ENCODE peak calls at places on chromosomes 5 and 9, in seven cellular contexts. One of them, this sample, is unnamed.
A peak's percentile ranks its signal among the peaks of the same experiment; 100 is the strongest.

GRCh38 chr5:68171101-68171558 is 44.4 kb upstream of the PIK3R1 start:
- DNase-seq in HCT116: no peak
- DNase-seq in breast epithelium: peak; percentile 73
- DNase-seq in Peyer's patch: peak; percentile 67
- DNase-seq in GM12891: no peak
- DNase-seq in uterus: peak; percentile 93
- DNase-seq in heart left ventricle: peak; percentile 40
- DNase-seq in this sample: no peak

GRCh38 chr5:67246108-67246507 is 49.5 kb upstream of the CD180 start:
- DNase-seq in HCT116: peak; percentile 53
- DNase-seq in breast epithelium: no peak
- DNase-seq in Peyer's patch: no peak
- DNase-seq in GM12891: no peak
- DNase-seq in uterus: no peak
- DNase-seq in heart left ventricle: no peak
- DNase-seq in this sample: no peak

GRCh38 chr9:94874316-94874715 is 147.8 kb downstream of the AOPEP start:
- DNase-seq in HCT116: no peak
- DNase-seq in breast epithelium: no peak
- DNase-seq in Peyer's patch: no peak
- DNase-seq in GM12891: no peak
- DNase-seq in uterus: no peak
- DNase-seq in heart left ventricle: no peak
- DNase-seq in this sample: no peak

GRCh38 chr9:121954477-121955175 is 138.5 kb downstream of the TTLL11 start:
- DNase-seq in HCT116: no peak
- DNase-seq in breast epithelium: peak; percentile 33
- DNase-seq in Peyer's patch: no peak
- DNase-seq in GM12891: no peak
- DNase-seq in uterus: peak; percentile 82
- DNase-seq in heart left ventricle: peak; percentile 37
- DNase-seq in this sample: no peak

GRCh38 chr5:58459276-58459859 is 518 bp downstream of the PLK2 start:
- DNase-seq in HCT116: no peak
- DNase-seq in breast epithelium: peak; percentile 31
- DNase-seq in Peyer's patch: no peak
- DNase-seq in GM12891: no peak
- DNase-seq in uterus: peak; percentile 24
- DNase-seq in heart left ventricle: peak; percentile 38
- DNase-seq in this sample: no peak

GRCh38 chr9:73034962-73035361 is 82.1 kb upstream of the ALDH1A1 start:
- DNase-seq in HCT116: no peak
- DNase-seq in breast epithelium: no peak
- DNase-seq in Peyer's patch: no peak
- DNase-seq in GM12891: no peak
- DNase-seq in uterus: no peak
- DNase-seq in heart left ventricle: no peak
- DNase-seq in this sample: no peak

GRCh38 chr9:115013998-115014397 is 83.6 kb upstream of the TNFSF8 start:
- DNase-seq in HCT116: peak; percentile 48
- DNase-seq in breast epithelium: peak; percentile 49
- DNase-seq in Peyer's patch: peak; percentile 84
- DNase-seq in GM12891: peak; percentile 48
- DNase-seq in uterus: peak; percentile 63
- DNase-seq in heart left ventricle: peak; percentile 62
- DNase-seq in this sample: peak; percentile 83

GRCh38 chr9:85425153-85425611 is 316.6 kb downstream of the AGTPBP1 start:
- DNase-seq in HCT116: peak; percentile 69
- DNase-seq in breast epithelium: no peak
- DNase-seq in Peyer's patch: peak; percentile 58
- DNase-seq in GM12891: peak; percentile 41
- DNase-seq in uterus: no peak
- DNase-seq in heart left ventricle: peak; percentile 34
- DNase-seq in this sample: peak; percentile 78

GRCh38 chr5:124824637-124825158 is 78.3 kb upstream of the ZNF608 start:
- DNase-seq in HCT116: no peak
- DNase-seq in breast epithelium: no peak
- DNase-seq in Peyer's patch: no peak
- DNase-seq in GM12891: no peak
- DNase-seq in uterus: no peak
- DNase-seq in heart left ventricle: no peak
- DNase-seq in this sample: no peak

GRCh38 chr5:147065071-147065470 is 169.8 kb upstream of the STK32A start:
- DNase-seq in HCT116: no peak
- DNase-seq in breast epithelium: no peak
- DNase-seq in Peyer's patch: no peak
- DNase-seq in GM12891: no peak
- DNase-seq in uterus: no peak
- DNase-seq in heart left ventricle: no peak
- DNase-seq in this sample: no peak

GRCh38 chr5:39331993-39332392 is 32.3 kb downstream of the C9 start:
- DNase-seq in HCT116: no peak
- DNase-seq in breast epithelium: no peak
- DNase-seq in Peyer's patch: no peak
- DNase-seq in GM12891: no peak
- DNase-seq in uterus: no peak
- DNase-seq in heart left ventricle: no peak
- DNase-seq in this sample: no peak

GRCh38 chr9:136607334-136607919 is 55.3 kb upstream of the EGFL7 start:
- DNase-seq in HCT116: no peak
- DNase-seq in breast epithelium: no peak
- DNase-seq in Peyer's patch: no peak
- DNase-seq in GM12891: no peak
- DNase-seq in uterus: no peak
- DNase-seq in heart left ventricle: no peak
- DNase-seq in this sample: no peak

GRCh38 chr9:113468716-113469448 is 5.4 kb downstream of the RGS3 start:
- DNase-seq in HCT116: no peak
- DNase-seq in breast epithelium: no peak
- DNase-seq in Peyer's patch: no peak
- DNase-seq in GM12891: no peak
- DNase-seq in uterus: no peak
- DNase-seq in heart left ventricle: peak; percentile 50
- DNase-seq in this sample: no peak

GRCh38 chr5:7813576-7813975 is 37.4 kb downstream of the CFAP90 start:
- DNase-seq in HCT116: no peak
- DNase-seq in breast epithelium: no peak
- DNase-seq in Peyer's patch: no peak
- DNase-seq in GM12891: no peak
- DNase-seq in uterus: no peak
- DNase-seq in heart left ventricle: no peak
- DNase-seq in this sample: no peak

GRCh38 chr5:97979740-97980139 is 793.7 kb upstream of the RGMB start:
- DNase-seq in HCT116: no peak
- DNase-seq in breast epithelium: no peak
- DNase-seq in Peyer's patch: no peak
- DNase-seq in GM12891: no peak
- DNase-seq in uterus: no peak
- DNase-seq in heart left ventricle: peak; percentile 40
- DNase-seq in this sample: no peak

GRCh38 chr9:114503009-114503408 is 2.3 kb downstream of the WHRN start:
- DNase-seq in HCT116: no peak
- DNase-seq in breast epithelium: peak; percentile 32
- DNase-seq in Peyer's patch: peak; percentile 50
- DNase-seq in GM12891: no peak
- DNase-seq in uterus: no peak
- DNase-seq in heart left ventricle: no peak
- DNase-seq in this sample: no peak

GRCh38 chr9:7166074-7166473 is 408.3 kb downstream of the KDM4C start:
- DNase-seq in HCT116: no peak
- DNase-seq in breast epithelium: no peak
- DNase-seq in Peyer's patch: no peak
- DNase-seq in GM12891: no peak
- DNase-seq in uterus: no peak
- DNase-seq in heart left ventricle: no peak
- DNase-seq in this sample: no peak

GRCh38 chr5:17219006-17219422 is 1.6 kb downstream of the BASP1 start:
- DNase-seq in HCT116: no peak
- DNase-seq in breast epithelium: no peak
- DNase-seq in Peyer's patch: peak; percentile 54
- DNase-seq in GM12891: no peak
- DNase-seq in uterus: peak; percentile 19
- DNase-seq in heart left ventricle: no peak
- DNase-seq in this sample: no peak
- TF ChIP-seq POLR2A in HCT116: no peak
- TF ChIP-seq POLR2A in breast epithelium: no peak
- TF ChIP-seq POLR2A in Peyer's patch: no peak
- TF ChIP-seq POLR2A in GM12891: peak; percentile 28
- TF ChIP-seq POLR2A in uterus: no peak
- TF ChIP-seq POLR2A in heart left ventricle: no peak
- TF ChIP-seq POLR2A in this sample: no peak

GRCh38 chr9:88535932-88536324 is 950 bp downstream of the NXNL2 start:
- DNase-seq in HCT116: no peak
- DNase-seq in breast epithelium: no peak
- DNase-seq in Peyer's patch: no peak
- DNase-seq in GM12891: no peak
- DNase-seq in uterus: peak; percentile 65
- DNase-seq in heart left ventricle: no peak
- DNase-seq in this sample: no peak
- TF ChIP-seq POLR2A in HCT116: no peak
- TF ChIP-seq POLR2A in breast epithelium: no peak
- TF ChIP-seq POLR2A in Peyer's patch: no peak
- TF ChIP-seq POLR2A in GM12891: no peak
- TF ChIP-seq POLR2A in uterus: no peak
- TF ChIP-seq POLR2A in heart left ventricle: no peak
- TF ChIP-seq POLR2A in this sample: no peak

GRCh38 chr5:43553381-43553780 is 3.5 kb downstream of the PAIP1 start:
- DNase-seq in HCT116: no peak
- DNase-seq in breast epithelium: no peak
- DNase-seq in Peyer's patch: no peak
- DNase-seq in GM12891: no peak
- DNase-seq in uterus: no peak
- DNase-seq in heart left ventricle: no peak
- DNase-seq in this sample: no peak

GRCh38 chr5:43560128-43560527 is 3.3 kb upstream of the PAIP1 start:
- DNase-seq in HCT116: no peak
- DNase-seq in breast epithelium: no peak
- DNase-seq in Peyer's patch: no peak
- DNase-seq in GM12891: no peak
- DNase-seq in uterus: no peak
- DNase-seq in heart left ventricle: no peak
- DNase-seq in this sample: no peak

GRCh38 chr5:43554497-43554896 is 2.4 kb downstream of the PAIP1 start:
- DNase-seq in HCT116: no peak
- DNase-seq in breast epithelium: no peak
- DNase-seq in Peyer's patch: no peak
- DNase-seq in GM12891: no peak
- DNase-seq in uterus: no peak
- DNase-seq in heart left ventricle: no peak
- DNase-seq in this sample: no peak

GRCh38 chr5:43555895-43556606 is 826 bp downstream of the PAIP1 start:
- DNase-seq in HCT116: peak; percentile 6
- DNase-seq in breast epithelium: peak; percentile 33
- DNase-seq in Peyer's patch: peak; percentile 71
- DNase-seq in GM12891: peak; percentile 26
- DNase-seq in uterus: peak; percentile 37
- DNase-seq in heart left ventricle: peak; percentile 73
- DNase-seq in this sample: peak; percentile 51

DNA sequence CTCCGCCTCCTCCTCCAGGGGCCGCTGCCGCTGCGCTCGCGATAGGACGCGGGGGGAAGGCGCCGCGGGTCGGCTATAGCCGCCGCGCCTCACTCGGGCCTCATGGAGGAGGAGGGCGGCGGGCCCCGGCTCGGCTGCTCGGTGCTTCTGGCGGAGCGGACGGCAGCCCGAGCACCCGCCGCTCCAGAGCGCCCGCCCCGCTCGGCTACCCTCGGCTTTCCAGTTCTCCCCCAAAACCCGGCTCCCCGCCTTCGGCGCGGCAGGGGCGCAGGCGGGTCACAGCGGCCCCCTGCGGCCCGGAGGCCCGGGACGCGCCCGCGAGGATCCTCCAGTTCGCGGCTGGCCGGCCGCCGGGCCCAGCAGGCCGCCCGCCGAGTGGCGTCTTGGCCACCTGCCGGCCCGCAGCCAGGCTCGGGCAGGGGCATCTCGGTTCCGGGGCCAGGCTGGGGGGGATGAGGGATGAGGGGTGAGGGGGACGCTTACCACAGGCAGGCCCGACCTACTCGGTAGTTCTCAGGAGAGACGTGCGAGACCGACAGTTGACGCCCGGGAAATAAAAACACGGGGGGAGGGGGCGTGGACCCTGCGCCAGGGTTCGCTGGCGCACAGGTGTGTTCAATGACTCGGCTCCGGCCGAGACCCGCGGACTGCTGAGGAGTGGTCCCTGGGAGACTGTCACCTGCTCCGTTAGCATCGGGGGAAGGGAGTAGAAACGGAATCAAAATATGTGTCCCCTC is at the start of gene PAIP1:
- DNase-seq in HCT116: peak; percentile 64
- DNase-seq in breast epithelium: peak; percentile 57
- DNase-seq in Peyer's patch: peak; percentile 92
- DNase-seq in GM12891: peak; percentile 75
- DNase-seq in uterus: peak; percentile 77
- DNase-seq in heart left ventricle: peak; percentile 84
- DNase-seq in this sample: peak; percentile 85
- TF ChIP-seq POLR2A in HCT116: no peak
- TF ChIP-seq POLR2A in breast epithelium: no peak
- TF ChIP-seq POLR2A in Peyer's patch: peak; percentile 60
- TF ChIP-seq POLR2A in GM12891: peak; percentile 64
- TF ChIP-seq POLR2A in uterus: peak; percentile 51
- TF ChIP-seq POLR2A in heart left ventricle: no peak
- TF ChIP-seq POLR2A in this sample: peak; percentile 52

GRCh38 chr9:71549023-71549422 is 219.3 kb downstream of the CEMIP2 start:
- DNase-seq in HCT116: no peak
- DNase-seq in breast epithelium: no peak
- DNase-seq in Peyer's patch: no peak
- DNase-seq in GM12891: peak; percentile 6
- DNase-seq in uterus: no peak
- DNase-seq in heart left ventricle: no peak
- DNase-seq in this sample: no peak

DNA sequence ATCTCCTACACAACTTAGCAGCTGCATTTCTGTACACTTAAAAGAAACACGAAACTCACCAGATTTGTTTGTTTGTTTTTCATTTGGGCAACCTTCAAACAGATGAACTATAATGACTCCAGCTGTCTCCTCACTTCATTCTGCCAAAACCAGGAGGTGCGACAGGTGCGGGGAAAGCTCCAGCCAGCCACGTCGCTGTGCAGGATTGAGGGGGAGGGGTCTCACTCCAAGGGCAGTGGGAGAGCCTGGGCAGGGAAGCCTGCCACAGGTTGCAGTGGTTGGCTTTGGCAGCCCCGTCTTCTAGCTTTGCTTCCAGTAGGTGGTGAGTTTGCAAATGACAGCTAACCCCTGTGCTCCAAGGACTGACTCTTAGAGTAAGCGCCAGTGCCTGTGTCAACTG is 215.8 kb downstream of the CEMIP2 start:
- DNase-seq in HCT116: no peak
- DNase-seq in breast epithelium: no peak
- DNase-seq in Peyer's patch: no peak
- DNase-seq in GM12891: no peak
- DNase-seq in uterus: no peak
- DNase-seq in heart left ventricle: no peak
- DNase-seq in this sample: no peak
- TF ChIP-seq POLR2A in HCT116: no peak
- TF ChIP-seq POLR2A in breast epithelium: no peak
- TF ChIP-seq POLR2A in Peyer's patch: no peak
- TF ChIP-seq POLR2A in GM12891: no peak
- TF ChIP-seq POLR2A in uterus: no peak
- TF ChIP-seq POLR2A in heart left ventricle: no peak
- TF ChIP-seq POLR2A in this sample: no peak

This sample was measured in H54.